ENCODE peak calls at places on chromosome 1, in seven cellular contexts. I, Q, L, C, J, H and P are unnamed samples.

GRCh38 chr1:16900771-16901170 is 5.0 kb downstream of the RNU1-2 start:
- DNase-seq in I (peak; percentile 18), Q (no peak), L (no peak), C (no peak), J (no peak), H (no peak), P (no peak)

GRCh38 chr1:226575436-226576390 is 27.1 kb downstream of the STUM start:
- DNase-seq in I (no peak), Q (no peak), L (no peak), C (no peak), J (no peak), H (peak; percentile 33), P (no peak)

GRCh38 chr1:96206451-96206850 is 515.1 kb upstream of the PTBP2 start:
- DNase-seq in I (no peak), Q (no peak), L (no peak), C (no peak), J (no peak), H (no peak), P (no peak)

GRCh38 chr1:230752407-230752806 is 5.2 kb downstream of the CAPN9 start:
- DNase-seq in I (no peak), Q (peak; percentile 75), L (no peak), C (no peak), J (no peak), H (peak; percentile 84), P (no peak)

GRCh38 chr1:224795591-224795990 is 133.9 kb upstream of the DNAH14 start:
- DNase-seq in I (no peak), Q (no peak), L (no peak), C (no peak), J (no peak), H (no peak), P (no peak)

GRCh38 chr1:182330303-182330702 is 61.3 kb downstream of the GLUL start:
- DNase-seq in I (peak; percentile 70), Q (no peak), L (no peak), C (no peak), J (peak; percentile 3), H (no peak), P (peak; percentile 25)

GRCh38 chr1:61757945-61758344 is 15.7 kb downstream of the PATJ start:
- DNase-seq in I (peak; percentile 34), Q (no peak), L (no peak), C (no peak), J (no peak), H (no peak), P (peak; percentile 7)

GRCh38 chr1:193322218-193322617 is 135.8 kb upstream of the B3GALT2 start:
- DNase-seq in I (peak; percentile 83), Q (peak; percentile 12), L (no peak), C (no peak), J (peak; percentile 79), H (no peak), P (peak; percentile 76)

GRCh38 chr1:183838221-183838620 is 33.3 kb downstream of the RGL1 start:
- DNase-seq in I (no peak), Q (no peak), L (no peak), C (no peak), J (no peak), H (no peak), P (no peak)

GRCh38 chr1:52518962-52519361 is 33.9 kb downstream of the TUT4 start:
- DNase-seq in I (no peak), Q (no peak), L (no peak), C (no peak), J (no peak), H (no peak), P (no peak)

GRCh38 chr1:58158465-58159423 is 387.8 kb downstream of the OMA1 start:
- DNase-seq in I (no peak), Q (no peak), L (no peak), C (no peak), J (no peak), H (no peak), P (no peak)
- H3K4me3 ChIP-seq in I (no peak overlapping the region), Q (no peak overlapping the region), L (no peak overlapping the region), C (no peak overlapping the region), J (no peak overlapping the region), H (no peak overlapping the region), P (no peak overlapping the region)

GRCh38 chr1:9275161-9275560 is 17.5 kb upstream of the SPSB1 start:
- DNase-seq in I (no peak), Q (no peak), L (no peak), C (no peak), J (no peak), H (no peak), P (peak; percentile 47)
- TF ChIP-seq CTCF in I (no peak), Q (no peak), L (no peak), C (no peak), J (no peak), H (no peak), P (no peak)

DNA sequence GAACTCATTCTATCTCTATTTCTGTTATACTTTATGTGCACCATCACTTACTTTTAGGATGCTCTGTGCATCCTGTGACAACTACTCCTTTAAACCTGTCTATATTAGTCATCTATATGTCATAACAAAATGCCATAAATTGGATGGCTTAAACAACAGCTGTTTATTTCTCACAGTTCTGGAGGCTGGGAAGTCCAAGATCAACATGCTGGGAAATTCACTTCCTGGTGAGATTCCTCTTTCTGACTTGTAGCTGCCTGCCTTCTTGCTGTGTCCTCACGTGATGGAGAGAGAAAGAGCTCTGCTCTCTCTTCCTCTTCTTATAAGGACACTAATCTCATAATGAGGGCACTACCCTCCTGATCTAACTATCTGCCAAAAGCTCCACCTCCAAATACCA is 62.3 kb upstream of the RCOR3 start:
- DNase-seq in I (no peak), Q (no peak), L (no peak), C (no peak), J (no peak), H (no peak), P (no peak)
- H3K4me3 ChIP-seq in I (no peak overlapping the region), Q (no peak overlapping the region), L (no peak overlapping the region), C (no peak overlapping the region), J (no peak overlapping the region), H (no peak overlapping the region), P (no peak overlapping the region)

DNA sequence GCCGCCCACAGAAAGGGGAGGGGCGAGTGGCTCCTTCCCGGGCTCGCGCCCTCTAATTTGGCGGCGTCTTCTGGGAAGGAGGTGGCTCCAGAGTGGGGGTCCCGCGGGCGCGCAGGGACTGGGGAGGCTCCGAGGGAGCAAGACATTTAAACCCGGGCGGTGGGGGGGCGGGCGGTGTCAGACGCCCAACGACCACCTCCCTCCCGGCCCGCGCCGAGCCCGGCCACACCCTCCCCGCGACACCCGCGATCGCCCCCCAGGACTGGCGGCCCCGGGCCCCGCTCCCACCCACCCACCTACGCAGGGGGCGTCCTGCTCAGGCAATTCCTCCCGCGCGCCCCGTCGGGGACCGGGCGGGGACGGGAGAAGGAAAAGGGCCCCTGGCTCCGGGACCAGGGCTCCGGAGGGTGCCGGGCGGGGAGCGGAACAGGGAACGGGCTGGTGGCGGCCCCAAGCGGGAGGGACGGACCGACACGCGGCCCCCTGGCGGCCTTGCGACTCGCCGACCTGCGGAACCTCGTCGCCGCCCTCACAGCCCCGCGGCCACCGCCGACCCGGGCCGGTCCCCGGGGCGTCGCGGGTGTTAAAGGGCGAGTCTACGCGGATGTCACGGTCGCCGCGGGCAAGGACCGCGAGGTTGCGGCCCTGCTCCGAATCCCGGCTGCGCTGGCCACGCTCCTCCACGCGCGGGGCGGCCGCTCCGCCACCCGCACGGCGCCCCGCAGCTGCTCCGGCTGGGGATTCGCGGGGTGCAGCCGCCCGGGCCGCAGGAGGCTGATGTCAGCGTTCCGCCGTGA is 94.0 kb upstream of the FMN2 start:
- DNase-seq in I (peak; percentile 60), Q (peak; percentile 83), L (no peak), C (no peak), J (no peak), H (no peak), P (no peak)
- TF ChIP-seq CTCF in I (peak; percentile 8), Q (peak; percentile 35), L (no peak), C (no peak), J (peak; percentile 15), H (no peak), P (no peak)

GRCh38 chr1:166488327-166488726 is 321.5 kb upstream of the FAM78B start:
- DNase-seq in I (no peak), Q (no peak), L (no peak), C (no peak), J (no peak), H (no peak), P (no peak)

GRCh38 chr1:166489356-166489669 is 322.5 kb upstream of the FAM78B start:
- DNase-seq in I (no peak), Q (no peak), L (no peak), C (no peak), J (no peak), H (no peak), P (no peak)

GRCh38 chr1:166489670-166490436 is 323.1 kb upstream of the FAM78B start:
- DNase-seq in I (no peak), Q (no peak), L (no peak), C (peak; percentile 7), J (no peak), H (peak; percentile 61), P (peak; percentile 63)

GRCh38 chr1:166485620-166486019 is 318.8 kb upstream of the FAM78B start:
- DNase-seq in I (no peak), Q (no peak), L (no peak), C (no peak), J (no peak), H (no peak), P (no peak)

GRCh38 chr1:166490437-166490784 is 323.6 kb upstream of the FAM78B start:
- DNase-seq in I (no peak), Q (no peak), L (no peak), C (no peak), J (no peak), H (no peak), P (no peak)
- H3K4me3 ChIP-seq in I (no peak overlapping the region), Q (no peak overlapping the region), L (peak overlapping the region; percentile 41), C (peak overlapping the region; percentile 95), J (no peak overlapping the region), H (no peak overlapping the region), P (peak overlapping the region; percentile 56)

GRCh38 chr1:166819982-166820381 is 19.3 kb upstream of the POGK start:
- DNase-seq in I (no peak), Q (no peak), L (no peak), C (no peak), J (no peak), H (no peak), P (no peak)

GRCh38 chr1:166827426-166827825 is 11.8 kb upstream of the POGK start:
- DNase-seq in I (no peak), Q (no peak), L (no peak), C (no peak), J (no peak), H (no peak), P (no peak)

DNA sequence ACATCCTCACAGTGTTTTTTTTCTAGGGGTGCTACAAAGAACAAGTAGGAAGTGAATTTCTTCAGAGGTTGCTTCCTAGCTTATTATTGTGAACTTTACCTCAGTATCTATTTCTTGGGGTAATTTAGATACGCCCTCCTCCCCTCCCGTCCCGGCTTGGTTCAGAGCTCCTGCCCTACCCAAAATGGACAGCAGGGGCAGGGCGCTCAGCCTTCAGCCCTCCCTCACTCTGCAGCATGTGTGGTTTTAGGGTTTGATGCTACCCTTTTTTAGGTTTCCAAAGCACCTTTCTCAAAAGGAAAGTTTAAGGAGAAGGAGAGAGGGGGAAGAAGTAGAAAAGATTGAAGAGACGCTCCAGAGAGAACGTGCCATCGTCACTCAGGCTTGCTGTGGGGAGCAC is 16.9 kb upstream of the POGK start:
- DNase-seq in I (no peak), Q (peak; percentile 63), L (no peak), C (no peak), J (no peak), H (no peak), P (no peak)
- TF ChIP-seq CTCF in I (peak; percentile 33), Q (peak; percentile 66), L (peak; percentile 20), C (peak; percentile 26), J (peak; percentile 21), H (no peak), P (peak; percentile 54)

GRCh38 chr1:166470057-166470456 is 303.3 kb upstream of the FAM78B start:
- DNase-seq in I (no peak), Q (no peak), L (no peak), C (no peak), J (no peak), H (no peak), P (no peak)
- H3K4me3 ChIP-seq in I (no peak overlapping the region), Q (no peak overlapping the region), L (no peak overlapping the region), C (no peak overlapping the region), J (no peak overlapping the region), H (no peak overlapping the region), P (no peak overlapping the region)